ENCODE peak calls at places on chromosomes 12 and 14, in four cellular contexts. C, D, H and Z are unnamed samples.

GRCh38 chr14:39488600-39488999 is 56.4 kb upstream of the FBXO33 start:
- DNase-seq in C (no peak), D (no peak), H (no peak), Z (no peak)

GRCh38 chr14:85867450-85867849 is 337.5 kb downstream of the FLRT2 start:
- DNase-seq in C (no peak), D (no peak), H (no peak), Z (no peak)

GRCh38 chr12:113271853-113272561 is 50.7 kb downstream of the TPCN1 start:
- DNase-seq in C (peak), D (peak), H (peak), Z (peak)

GRCh38 chr14:32469388-32470160 is 140.5 kb downstream of the AKAP6 start:
- DNase-seq in C (peak), D (no peak), H (no peak), Z (no peak)

GRCh38 chr12:75947171-75947723 is 84.3 kb downstream of the PHLDA1 start:
- DNase-seq in C (no peak), D (no peak), H (no peak), Z (no peak)

GRCh38 chr14:52142504-52142903 is 73.6 kb upstream of the NID2 start:
- DNase-seq in C (no peak), D (no peak), H (no peak), Z (no peak)

GRCh38 chr14:56295743-56296142 is 177.5 kb downstream of the PELI2 start:
- DNase-seq in C (no peak), D (no peak), H (no peak), Z (no peak)

GRCh38 chr12:15962760-15963159 is 51.6 kb downstream of the DERA start:
- DNase-seq in C (peak), D (no peak), H (no peak), Z (no peak)

GRCh38 chr14:80390911-80391310 is 179.6 kb upstream of the DIO2 start:
- DNase-seq in C (peak), D (no peak), H (peak), Z (peak)

GRCh38 chr12:122646568-122647220 is 56.5 kb downstream of the HCAR2 start:
- DNase-seq in C (peak), D (no peak), H (peak), Z (peak)

GRCh38 chr12:49370539-49370938 is 3.3 kb downstream of the SPATS2 start:
- DNase-seq in C (no peak), D (no peak), H (no peak), Z (no peak)

GRCh38 chr12:92365333-92365732 is 219.7 kb upstream of the BTG1 start:
- DNase-seq in C (no peak), D (no peak), H (no peak), Z (no peak)

GRCh38 chr12:100348657-100349454 is 8.0 kb upstream of the SLC17A8 start:
- DNase-seq in C (peak), D (no peak), H (no peak), Z (no peak)

GRCh38 chr12:70876952-70877351 is 43.6 kb downstream of the PTPRR start:
- DNase-seq in C (peak), D (no peak), H (peak), Z (peak)

GRCh38 chr12:53938276-53939140 is at the start of gene HOXC13:
- DNase-seq in C (no peak), D (peak), H (no peak), Z (peak)

GRCh38 chr12:62252576-62252975 is 7.6 kb upstream of the USP15 start:
- DNase-seq in C (no peak), D (no peak), H (no peak), Z (no peak)

GRCh38 chr14:52422650-52423356 is 108.7 kb downstream of the PTGER2 start:
- DNase-seq in C (no peak), D (no peak), H (no peak), Z (no peak)

GRCh38 chr12:2631613-2632350 is 163.0 kb upstream of the FKBP4 start:
- DNase-seq in C (no peak), D (no peak), H (no peak), Z (no peak)

GRCh38 chr12:8950702-8951478 is 1.4 kb upstream of the M6PR start:
- DNase-seq in C (no peak), D (no peak), H (no peak), Z (no peak)

DNA sequence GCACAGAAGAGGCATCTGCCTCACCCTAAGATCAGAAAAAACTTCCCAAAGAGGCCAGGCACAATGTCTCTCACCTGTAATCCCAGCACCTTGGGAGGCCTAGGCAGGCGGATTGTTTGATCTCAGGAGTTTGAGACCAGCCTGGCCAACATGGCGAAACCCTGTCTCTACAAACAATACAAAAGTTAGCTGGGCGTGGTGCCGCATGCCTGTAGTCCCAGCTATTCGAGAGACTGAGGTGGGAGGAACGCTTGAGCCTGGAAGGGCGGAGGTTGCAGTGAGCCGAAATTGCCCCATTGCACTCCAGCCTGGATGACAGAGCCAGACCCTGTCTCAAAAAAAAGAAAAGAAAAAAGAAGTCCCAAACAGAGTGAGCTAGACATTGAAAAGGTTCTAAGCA is 4.5 kb downstream of the ZBTB1 start:
- DNase-seq in C (no peak), D (no peak), H (no peak), Z (no peak)
- H3K4me3 ChIP-seq in C (no peak), D (no peak), H (no peak), Z (no peak)

GRCh38 chr14:70648374-70648773 is 6.7 kb downstream of the TTC9 start:
- DNase-seq in C (no peak), D (no peak), H (no peak), Z (no peak)

GRCh38 chr14:70644016-70644415 is 2.3 kb downstream of the TTC9 start:
- DNase-seq in C (no peak), D (no peak), H (no peak), Z (no peak)

GRCh38 chr14:70645892-70646291 is 4.2 kb downstream of the TTC9 start:
- DNase-seq in C (no peak), D (no peak), H (no peak), Z (no peak)

GRCh38 chr14:70649803-70650202 is 8.1 kb downstream of the TTC9 start:
- DNase-seq in C (no peak), D (no peak), H (no peak), Z (no peak)

GRCh38 chr14:70646705-70647104 is 5.0 kb downstream of the TTC9 start:
- DNase-seq in C (no peak), D (no peak), H (no peak), Z (no peak)
- H3K4me3 ChIP-seq in C (no peak), D (no peak), H (no peak), Z (no peak)

GRCh38 chr12:132765366-132765765 is 3.7 kb upstream of the ANKLE2 start:
- DNase-seq in C (no peak), D (peak), H (no peak), Z (no peak)
- H3K4me3 ChIP-seq in C (no peak), D (no peak), H (no peak), Z (no peak)

GRCh38 chr12:114408881-114409795 is 3.2 kb upstream of the TBX5 start:
- DNase-seq in C (no peak), D (no peak), H (no peak), Z (no peak)
- H3K4me3 ChIP-seq in C (no peak), D (peak), H (peak), Z (peak)

DNA sequence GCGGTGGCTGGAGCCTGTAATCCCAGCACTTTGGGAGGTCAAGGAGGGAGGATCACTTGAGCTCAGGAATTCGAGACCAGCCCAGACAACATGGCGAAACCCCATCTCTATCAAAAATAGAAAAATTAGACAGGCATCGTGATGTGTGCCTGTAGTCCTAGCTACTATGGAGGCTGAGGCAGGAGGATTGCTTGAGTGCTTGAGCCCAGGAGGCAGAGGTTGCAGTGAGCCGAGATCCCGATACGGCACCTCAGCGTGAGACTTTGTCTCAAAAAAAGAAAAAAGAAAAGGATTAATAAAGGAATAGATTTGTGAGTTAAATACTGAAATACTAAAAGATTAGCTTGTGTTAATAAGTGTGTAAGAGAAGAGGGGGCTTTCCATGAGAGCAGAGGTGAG is 29.4 kb downstream of the RPGRIP1 start:
- DNase-seq in C (no peak), D (no peak), H (no peak), Z (no peak)
- H3K4me3 ChIP-seq in C (peak), D (peak), H (no peak), Z (peak)

DNA sequence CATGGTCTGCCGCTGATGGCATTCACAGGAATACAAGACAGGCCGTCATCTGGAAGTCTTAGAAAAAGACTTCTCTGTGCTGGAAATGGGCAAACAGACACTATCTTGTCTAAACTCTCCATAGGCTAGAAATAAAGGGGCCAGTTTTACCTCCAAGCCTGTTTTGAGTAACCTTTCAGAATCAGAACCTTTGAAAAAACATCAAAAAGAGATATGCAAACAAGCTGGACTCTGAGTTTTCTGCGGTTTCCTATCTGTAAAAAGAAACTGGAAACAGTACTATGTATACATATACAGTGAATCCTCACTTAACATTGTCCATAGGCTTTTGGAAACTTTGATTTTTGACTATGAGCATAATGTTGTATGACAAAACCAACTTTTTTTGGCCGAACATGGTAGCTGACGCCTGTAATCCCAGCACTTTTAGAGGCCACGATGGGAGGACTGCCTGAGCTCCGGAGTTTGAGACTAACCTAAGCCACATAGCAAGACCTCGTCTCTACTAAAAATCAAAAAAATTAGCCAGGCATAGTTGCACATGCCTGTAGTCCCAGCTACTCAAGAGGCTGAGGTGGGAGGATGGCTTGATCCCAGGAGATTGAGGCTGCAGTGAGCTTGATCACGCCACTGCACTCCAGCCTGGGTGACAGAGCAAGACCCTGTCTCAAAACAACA is 92.9 kb upstream of the MAX start:
- DNase-seq in C (no peak), D (no peak), H (no peak), Z (no peak)
- H3K4me3 ChIP-seq in C (no peak), D (no peak), H (no peak), Z (no peak)